ENCODE peak calls at places on chromosomes 12 and 14, in six cellular contexts. J is effector memory CD4-positive, alpha-beta T cell; F is AG10803; Q is body of pancreas; E is DND-41; U is A549. N is an unnamed sample.

GRCh38 chr12:79624378-79624777 is 66.4 kb downstream of the PAWR start:
- DNase-seq in J (no peak), F (peak; percentile 37), Q (no peak), E (no peak), U (no peak), N (peak; percentile 41)

GRCh38 chr14:60658909-60659585 is 9.8 kb upstream of the SIX1 start:
- DNase-seq in J (no peak), F (no peak), Q (no peak), E (no peak), U (no peak), N (no peak)

GRCh38 chr12:132597333-132598283 is 12.8 kb downstream of the LRCOL1 start:
- DNase-seq in J (no peak), F (peak; percentile 70), Q (no peak), E (peak; percentile 63), U (no peak), N (peak; percentile 26)

GRCh38 chr12:16076553-16076952 is 165.4 kb downstream of the DERA start:
- DNase-seq in J (no peak), F (peak; percentile 22), Q (peak; percentile 9), E (no peak), U (peak; percentile 28), N (peak; percentile 29)

GRCh38 chr14:57547131-57547530 is 53.5 kb upstream of the CCDC198 start:
- DNase-seq in J (no peak), F (no peak), Q (no peak), E (no peak), U (no peak), N (no peak)

GRCh38 chr12:608921-609320 is 54.3 kb downstream of the NINJ2 start:
- DNase-seq in J (no peak), F (no peak), Q (no peak), E (no peak), U (no peak), N (no peak)

GRCh38 chr14:24327303-24327702 is 7.6 kb downstream of the ADCY4 start:
- DNase-seq in J (no peak), F (no peak), Q (no peak), E (peak; percentile 20), U (no peak), N (no peak)

GRCh38 chr14:50001146-50001998 is 108.5 kb downstream of the ARF6 start:
- DNase-seq in J (peak; percentile 60), F (peak; percentile 97), Q (peak; percentile 61), E (peak; percentile 11), U (peak; percentile 65), N (peak; percentile 70)

GRCh38 chr12:112190626-112191025 is 65.3 kb downstream of the TRAFD1 start:
- DNase-seq in J (no peak), F (no peak), Q (peak; percentile 35), E (no peak), U (no peak), N (no peak)

GRCh38 chr14:81474685-81475324 is 58.8 kb downstream of the SEL1L start:
- DNase-seq in J (no peak), F (no peak), Q (no peak), E (no peak), U (no peak), N (no peak)

GRCh38 chr12:103657331-103657730 is 70.3 kb downstream of the STAB2 start:
- DNase-seq in J (no peak), F (no peak), Q (no peak), E (no peak), U (no peak), N (peak; percentile 19)

GRCh38 chr12:85225501-85225900 is 54.5 kb upstream of the ALX1 start:
- DNase-seq in J (no peak), F (no peak), Q (no peak), E (no peak), U (no peak), N (no peak)

GRCh38 chr14:93114068-93114710 is 1.5 kb downstream of the ITPK1 start:
- DNase-seq in J (no peak), F (no peak), Q (no peak), E (no peak), U (no peak), N (no peak)

GRCh38 chr14:104341532-104342434 is 203.4 kb downstream of the KIF26A start:
- DNase-seq in J (peak; percentile 5), F (peak; percentile 11), Q (peak; percentile 82), E (no peak), U (peak; percentile 81), N (peak; percentile 11)

GRCh38 chr12:127191124-127191523 is 1075.8 kb upstream of the TMEM132C start:
- DNase-seq in J (no peak), F (peak; percentile 61), Q (no peak), E (no peak), U (no peak), N (peak; percentile 38)

GRCh38 chr12:29782285-29782820 is 1.4 kb downstream of the TMTC1 start:
- DNase-seq in J (no peak), F (peak; percentile 42), Q (peak; percentile 7), E (no peak), U (no peak), N (peak; percentile 75)

GRCh38 chr12:3636328-3636727 is 116.6 kb downstream of the CRACR2A start:
- DNase-seq in J (no peak), F (no peak), Q (no peak), E (no peak), U (no peak), N (no peak)

GRCh38 chr12:26434299-26434915 is 239.0 kb downstream of the SSPN start:
- DNase-seq in J (no peak), F (peak; percentile 71), Q (peak; percentile 58), E (no peak), U (peak; percentile 57), N (peak; percentile 76)

GRCh38 chr12:6280053-6280469 is 30.4 kb upstream of the PLEKHG6 start:
- DNase-seq in J (no peak), F (peak; percentile 93), Q (peak; percentile 89), E (no peak), U (peak; percentile 86), N (peak; percentile 91)

GRCh38 chr12:128840862-128841468 is 12.3 kb upstream of the GLT1D1 start:
- DNase-seq in J (no peak), F (no peak), Q (no peak), E (peak; percentile 17), U (no peak), N (no peak)

GRCh38 chr12:105587237-105587636 is 256.7 kb downstream of the C12orf75 start:
- DNase-seq in J (no peak), F (no peak), Q (no peak), E (no peak), U (no peak), N (no peak)

GRCh38 chr12:117007618-117008017 is 91.6 kb downstream of the TESC start:
- DNase-seq in J (no peak), F (no peak), Q (no peak), E (no peak), U (no peak), N (no peak)

GRCh38 chr14:102320671-102321455 is 1.3 kb downstream of the ZNF839 start:
- DNase-seq in J (no peak), F (no peak), Q (no peak), E (no peak), U (no peak), N (no peak)

GRCh38 chr14:103296007-103296406 is 38.0 kb upstream of the EIF5 start:
- DNase-seq in J (no peak), F (peak; percentile 49), Q (no peak), E (no peak), U (no peak), N (peak; percentile 26)

DNA sequence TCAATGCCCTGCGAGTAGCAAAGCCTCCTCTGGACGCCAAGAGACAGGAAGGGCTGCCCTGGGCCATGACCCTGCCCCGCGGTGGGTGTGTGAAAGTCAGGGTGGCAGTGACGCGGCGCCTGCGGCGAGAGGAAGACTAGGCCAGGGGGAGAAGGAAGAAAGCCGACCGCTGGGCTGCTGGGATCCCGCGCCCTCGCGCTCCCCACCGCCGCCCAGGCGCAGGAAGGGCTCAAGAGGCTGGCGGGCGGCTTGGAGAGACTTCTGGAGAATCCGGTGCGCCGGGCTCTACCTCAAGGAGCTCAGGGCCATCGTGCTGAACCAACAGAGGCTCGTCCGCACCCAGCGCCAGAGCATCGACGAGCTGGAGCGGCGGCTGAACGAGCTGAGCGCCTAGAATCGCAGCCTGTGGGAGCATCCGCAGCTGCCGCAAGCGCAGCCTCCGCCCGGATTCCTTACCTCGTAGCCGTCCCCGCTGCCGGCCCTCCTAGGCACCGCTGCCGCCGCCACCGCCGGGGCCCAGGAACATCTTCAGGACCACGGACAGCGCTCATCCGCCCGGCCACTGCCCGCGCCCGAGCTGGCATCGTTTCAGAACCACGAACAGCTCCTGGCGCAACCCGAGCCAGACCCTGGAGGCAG is 105.0 kb upstream of the PRB2 start:
- DNase-seq in J (peak; percentile 64), F (peak; percentile 46), Q (peak; percentile 82), E (peak; percentile 66), U (peak; percentile 49), N (peak; percentile 73)
- H3K4me3 ChIP-seq in J (no peak overlapping the region), F (no peak overlapping the region), Q (no peak overlapping the region), E (no peak overlapping the region), U (no peak overlapping the region), N (no peak overlapping the region)

GRCh38 chr14:85532981-85533820 is 3.3 kb downstream of the FLRT2 start:
- DNase-seq in J (no peak), F (peak; percentile 87), Q (peak; percentile 81), E (no peak), U (peak; percentile 46), N (peak; percentile 91)
- H3K4me3 ChIP-seq in J (no peak overlapping the region), F (peak overlapping the region; percentile 94), Q (peak overlapping the region; percentile 55), E (no peak overlapping the region), U (peak overlapping the region; percentile 51), N (peak overlapping the region; percentile 83)

GRCh38 chr12:57752668-57753000 is 524 bp upstream of the CDK4 start:
- DNase-seq in J (no peak), F (no peak), Q (no peak), E (no peak), U (no peak), N (no peak)
- H3K4me3 ChIP-seq in J (peak overlapping the region; percentile 3), F (peak overlapping the region; percentile 84), Q (no peak overlapping the region), E (peak overlapping the region; percentile 85), U (peak overlapping the region; percentile 38), N (peak overlapping the region; percentile 20)

DNA sequence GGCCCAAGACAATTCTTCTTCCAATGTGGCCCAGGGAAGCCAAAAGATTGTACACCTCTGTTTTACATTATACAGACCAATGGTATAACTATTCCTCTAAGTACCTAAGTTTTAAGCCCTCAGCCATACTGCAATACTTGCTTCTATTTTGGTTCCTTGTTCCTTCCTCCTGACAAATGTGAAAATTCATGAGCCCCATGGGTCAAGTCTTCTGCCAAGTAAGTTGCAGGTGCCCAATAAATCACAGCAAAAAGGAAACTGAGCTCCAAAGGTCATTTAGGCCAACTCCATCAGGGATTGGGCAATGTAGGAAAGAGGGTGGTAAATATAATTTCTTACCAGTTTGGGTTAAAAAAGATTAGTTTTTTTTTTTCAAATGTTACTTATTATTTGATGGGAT is 57.7 kb upstream of the NPFF start:
- DNase-seq in J (no peak), F (no peak), Q (no peak), E (no peak), U (no peak), N (no peak)
- H3K4me3 ChIP-seq in J (no peak overlapping the region), F (no peak overlapping the region), Q (no peak overlapping the region), E (no peak overlapping the region), U (no peak overlapping the region), N (no peak overlapping the region)